ENCODE peak calls at places on chromosomes 1 and 21, in six cellular contexts. C, E, Y, Q, B and J are unnamed samples. For H3K4me1, the result is how much of the 10 kb centered on the place peaks cover.

GRCh38 chr21:45366931-45367401 is 38.0 kb upstream of the COL18A1 start:
- DNase-seq in B (peak), E (peak), Y (peak), C (no peak), Q (no peak), J (no peak)

GRCh38 chr1:233730809-233731208 is 116.9 kb downstream of the KCNK1 start:
- DNase-seq in Y (no peak), E (no peak), C (no peak), B (peak), Q (no peak), J (no peak)

GRCh38 chr1:176857632-176858031 is 306.9 kb downstream of the ASTN1 start:
- DNase-seq in Q (no peak), Y (no peak), B (no peak), E (no peak), C (no peak), J (no peak)

GRCh38 chr1:165010418-165011055 is 346.0 kb downstream of the LMX1A start:
- DNase-seq in E (no peak), B (no peak), C (no peak), Q (no peak), Y (no peak), J (no peak)

GRCh38 chr1:93081716-93082115 is 2.6 kb downstream of the MTF2 start:
- DNase-seq in Q (no peak), Y (no peak), E (no peak), C (no peak), B (no peak), J (no peak)

GRCh38 chr1:15835205-15835740 is 12.2 kb upstream of the SPEN start:
- DNase-seq in B (no peak), E (no peak), Y (no peak), Q (no peak), C (no peak), J (no peak)

GRCh38 chr1:202085682-202086373 is 36.9 kb upstream of the GPR37L1 start:
- DNase-seq in C (no peak), E (peak), Y (no peak), Q (no peak), B (no peak), J (peak)

GRCh38 chr21:42721341-42721824 is 68.0 kb downstream of the PDE9A start:
- DNase-seq in Y (peak), B (no peak), C (no peak), E (no peak), Q (no peak), J (peak)

GRCh38 chr1:2230781-2231666 is 2.9 kb downstream of the SKI start:
- DNase-seq in C (no peak), Y (peak), E (peak), Q (peak), B (no peak), J (no peak)
- H3K27ac ChIP-seq in C (peak), Y (peak), E (peak), Q (peak), B (peak), J (peak)

GRCh38 chr1:24318238-24318987 is 744 bp upstream of the GRHL3 start:
- DNase-seq in Q (no peak), B (no peak), Y (no peak), C (no peak), E (no peak), J (no peak)
- H3K4me1 ChIP-seq in Q (under half), B (under half), Y (under half), C (under half), E (under half), J (under half)

DNA sequence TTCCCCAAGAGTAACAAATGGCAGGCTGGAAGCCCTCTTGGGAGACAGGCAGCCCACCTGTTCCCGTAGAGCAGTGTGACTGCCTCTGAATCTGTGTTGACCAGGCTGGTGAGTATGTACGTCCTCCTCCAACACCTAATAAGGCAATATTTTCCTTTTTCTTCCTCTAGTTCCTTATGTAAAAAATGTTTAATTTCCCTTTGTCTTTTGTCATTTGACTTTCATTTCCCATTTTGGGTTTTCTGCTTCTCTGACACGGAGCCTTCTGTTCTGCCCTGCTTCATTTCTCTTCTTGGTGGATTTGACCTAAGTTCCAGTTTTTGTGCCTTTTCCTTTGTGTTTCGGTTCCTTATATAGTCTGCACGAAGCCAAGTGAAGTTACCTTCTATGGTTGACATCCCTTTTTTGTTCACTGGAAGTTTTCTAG is 65.8 kb upstream of the ATF3 start:
- DNase-seq in Q (no peak), C (no peak), Y (no peak), B (no peak), E (no peak), J (no peak)
- TF ChIP-seq POLR2A in Q (no peak), C (peak), Y (no peak), B (no peak), E (no peak), J (no peak)

GRCh38 chr1:10714337-10715114 is 81.9 kb downstream of the CASZ1 start:
- DNase-seq in Y (no peak), C (no peak), E (no peak), B (peak), Q (no peak), J (peak)
- H3K27ac ChIP-seq in Y (peak), C (no peak), E (no peak), B (peak), Q (no peak), J (peak)

GRCh38 chr1:46173361-46173856 is 1.5 kb upstream of the TSPAN1 start:
- DNase-seq in E (no peak), Y (no peak), B (no peak), C (no peak), Q (no peak), J (no peak)
- H3K4me1 ChIP-seq in E (under half), Y (under half), B (under half), C (under half), Q (under half), J (under half)

DNA sequence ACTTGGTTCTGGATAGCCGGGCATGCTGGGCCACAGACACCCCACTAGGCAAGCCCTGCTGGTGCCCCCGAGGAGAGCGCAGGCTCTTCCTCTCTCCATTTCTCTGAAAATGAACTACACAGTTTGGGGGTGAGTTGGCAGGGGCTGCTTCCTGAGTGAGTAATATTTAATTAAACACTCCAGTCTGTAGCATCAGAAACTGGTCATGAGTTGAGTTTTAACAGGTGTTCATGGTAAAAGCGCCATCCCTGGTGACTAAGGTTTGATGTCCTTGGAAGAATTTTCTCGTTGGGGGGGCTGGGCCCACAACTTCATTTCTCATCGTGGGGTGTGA is 1.7 kb downstream of the SPSB1 start:
- DNase-seq in B (no peak), Q (no peak), C (no peak), E (no peak), Y (peak), J (no peak)
- TF ChIP-seq POLR2A in B (no peak), Q (no peak), C (no peak), E (no peak), Y (peak), J (no peak)